ENCODE peak calls at places on chromosomes 12 and 14, in six cellular contexts. C is aorta, K is left ventricle myocardium inferior, T is left lung, I is cardiac muscle cell, N is pancreas. P is an unnamed sample. For H3K36me3, the result is how much of the 10 kb centered on the place peaks cover.

GRCh38 chr14:99122521-99123125 is 149.4 kb downstream of the BCL11B start:
- DNase-seq in C (peak), K (no peak), T (no peak), I (no peak), N (no peak), P (no peak)

GRCh38 chr14:68143341-68143807 is 323.8 kb downstream of the RAD51B start:
- DNase-seq in C (peak), K (peak), T (peak), I (no peak), N (peak), P (peak)

GRCh38 chr12:50597200-50598195 is 92.7 kb downstream of the DIP2B start:
- DNase-seq in C (no peak), K (no peak), T (no peak), I (no peak), N (no peak), P (peak)

GRCh38 chr14:68401320-68401719 is 391.5 kb downstream of the ZFP36L1 start:
- DNase-seq in C (no peak), K (no peak), T (no peak), I (no peak), N (no peak), P (no peak)

GRCh38 chr14:68397827-68398226 is 395.0 kb downstream of the ZFP36L1 start:
- DNase-seq in C (no peak), K (no peak), T (no peak), I (no peak), N (no peak), P (peak)

GRCh38 chr12:119990382-119990874 is 1.4 kb downstream of the BICDL1 start:
- DNase-seq in C (no peak), K (no peak), T (no peak), I (no peak), N (no peak), P (no peak)

GRCh38 chr12:98592825-98593322 is 612 bp upstream of the SLC25A3 start:
- DNase-seq in C (no peak), K (no peak), T (no peak), I (no peak), N (no peak), P (no peak)

GRCh38 chr12:60123443-60124000 is 527.7 kb downstream of the SLC16A7 start:
- DNase-seq in C (no peak), K (no peak), T (no peak), I (no peak), N (no peak), P (no peak)

GRCh38 chr14:24398943-24399801 is at the start of gene NYNRIN:
- DNase-seq in C (peak), K (peak), T (peak), I (peak), N (no peak), P (peak)

GRCh38 chr12:92908108-92908507 is 21.0 kb downstream of the EEA1 start:
- DNase-seq in C (no peak), K (no peak), T (no peak), I (no peak), N (no peak), P (no peak)

GRCh38 chr12:46803517-46803916 is 22.3 kb downstream of the SLC38A4 start:
- DNase-seq in C (no peak), K (no peak), T (no peak), I (no peak), N (peak), P (no peak)

GRCh38 chr14:23066855-23067744 is 9.8 kb upstream of the CDH24 start:
- DNase-seq in C (no peak), K (no peak), T (no peak), I (no peak), N (peak), P (no peak)

GRCh38 chr14:90154110-90154509 is 92.3 kb downstream of the KCNK13 start:
- DNase-seq in C (no peak), K (no peak), T (no peak), I (no peak), N (no peak), P (no peak)

GRCh38 chr14:82239205-82239604 is 705.6 kb upstream of the SEL1L start:
- DNase-seq in C (no peak), K (no peak), T (no peak), I (no peak), N (no peak), P (no peak)

GRCh38 chr12:57226588-57227314 is 2.8 kb upstream of the SHMT2 start:
- DNase-seq in C (no peak), K (no peak), T (no peak), I (no peak), N (no peak), P (no peak)

GRCh38 chr12:117030187-117030896 is 68.9 kb downstream of the TESC start:
- DNase-seq in C (no peak), K (no peak), T (no peak), I (peak), N (peak), P (peak)

GRCh38 chr12:98725481-98726247 is 80.6 kb downstream of the APAF1 start:
- DNase-seq in C (peak), K (no peak), T (no peak), I (peak), N (peak), P (peak)

GRCh38 chr12:116339800-116340371 is 62.4 kb upstream of the MED13L start:
- DNase-seq in C (no peak), K (no peak), T (no peak), I (no peak), N (no peak), P (no peak)

GRCh38 chr12:3225796-3226180 is 148.6 kb downstream of the TSPAN9 start:
- DNase-seq in C (no peak), K (no peak), T (no peak), I (no peak), N (no peak), P (no peak)

GRCh38 chr14:91830777-91831176 is 36.6 kb downstream of the TC2N start:
- DNase-seq in C (no peak), K (no peak), T (peak), I (peak), N (peak), P (no peak)

GRCh38 chr12:104220931-104221330 is 5.4 kb downstream of the TXNRD1 start:
- DNase-seq in C (no peak), K (no peak), T (no peak), I (no peak), N (no peak), P (no peak)

GRCh38 chr14:89669209-89669608 is 252.2 kb upstream of the FOXN3 start:
- DNase-seq in C (peak), K (peak), T (peak), I (no peak), N (no peak), P (no peak)

GRCh38 chr12:76455582-76456345 is 103.8 kb downstream of the OSBPL8 start:
- DNase-seq in C (no peak), K (no peak), T (no peak), I (peak), N (no peak), P (no peak)

GRCh38 chr12:50013361-50014147 is 11.7 kb downstream of the RACGAP1 start:
- DNase-seq in C (no peak), K (no peak), T (no peak), I (no peak), N (no peak), P (no peak)

GRCh38 chr12:122293081-122293480 is 26.8 kb upstream of the VPS33A start:
- DNase-seq in C (no peak), K (no peak), T (no peak), I (no peak), N (no peak), P (no peak)
- H3K36me3 ChIP-seq in C (under half), K (half or more), T (under half), I (under half), N (under half), P (under half)

DNA sequence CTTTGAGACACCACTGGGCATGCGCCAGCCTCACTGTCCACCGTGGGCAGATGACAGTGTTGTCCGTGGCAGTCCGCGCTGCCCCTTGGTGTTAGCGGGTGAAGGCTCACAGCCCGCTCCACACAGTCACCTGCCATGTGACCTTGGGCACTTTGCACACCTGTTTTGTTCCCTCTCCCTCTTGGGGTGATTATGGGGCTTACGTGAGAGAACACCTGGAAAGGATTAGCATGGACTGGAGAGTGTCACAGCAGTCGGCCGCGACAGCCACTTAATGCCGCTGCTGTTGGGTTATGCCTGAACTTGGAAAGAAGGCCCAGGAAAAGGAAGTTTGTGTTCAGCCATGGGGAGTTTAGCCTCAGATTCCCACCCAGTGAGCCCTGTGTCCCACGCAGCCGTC is 94.2 kb downstream of the DDX51 start:
- DNase-seq in C (no peak), K (no peak), T (no peak), I (no peak), N (peak), P (no peak)
- H3K36me3 ChIP-seq in C (under half), K (half or more), T (under half), I (under half), N (under half), P (under half)

GRCh38 chr12:110333201-110333600 is 52.2 kb downstream of the ATP2A2 start:
- DNase-seq in C (no peak), K (no peak), T (no peak), I (no peak), N (no peak), P (no peak)

GRCh38 chr12:110335481-110336045 is 54.5 kb downstream of the ATP2A2 start:
- DNase-seq in C (no peak), K (no peak), T (no peak), I (no peak), N (no peak), P (no peak)

GRCh38 chr12:110330544-110330943 is 49.5 kb downstream of the ATP2A2 start:
- DNase-seq in C (no peak), K (no peak), T (no peak), I (no peak), N (no peak), P (no peak)

GRCh38 chr12:110330124-110330523 is 49.1 kb downstream of the ATP2A2 start:
- DNase-seq in C (no peak), K (no peak), T (no peak), I (no peak), N (no peak), P (no peak)

GRCh38 chr12:110329710-110330109 is 48.7 kb downstream of the ATP2A2 start:
- DNase-seq in C (no peak), K (no peak), T (no peak), I (no peak), N (no peak), P (no peak)
- H3K36me3 ChIP-seq in C (under half), K (half or more), T (under half), I (half or more), N (under half), P (under half)

DNA sequence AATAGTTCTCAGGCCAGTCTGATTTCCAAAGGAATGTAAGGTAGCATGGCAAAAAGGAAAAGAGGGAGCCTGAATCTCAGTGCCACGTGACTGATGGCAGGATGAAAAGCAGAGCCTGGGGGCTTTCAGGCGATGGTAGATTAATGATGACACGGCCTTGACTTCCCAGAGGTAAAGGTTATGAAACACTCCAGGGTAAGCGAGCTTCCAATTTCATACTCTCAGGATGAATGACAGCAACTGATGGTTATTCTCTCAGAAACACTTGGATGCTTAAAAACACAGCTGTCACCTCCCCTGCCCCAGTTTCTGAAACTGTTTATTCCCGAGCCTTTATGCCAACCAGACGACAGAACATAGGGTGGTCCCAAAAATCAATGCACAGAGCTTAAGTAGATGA is 28.8 kb downstream of the GDF11 start:
- DNase-seq in C (no peak), K (no peak), T (no peak), I (peak), N (no peak), P (no peak)
- H3K36me3 ChIP-seq in C (under half), K (under half), T (under half), I (under half), N (under half), P (under half)

DNA sequence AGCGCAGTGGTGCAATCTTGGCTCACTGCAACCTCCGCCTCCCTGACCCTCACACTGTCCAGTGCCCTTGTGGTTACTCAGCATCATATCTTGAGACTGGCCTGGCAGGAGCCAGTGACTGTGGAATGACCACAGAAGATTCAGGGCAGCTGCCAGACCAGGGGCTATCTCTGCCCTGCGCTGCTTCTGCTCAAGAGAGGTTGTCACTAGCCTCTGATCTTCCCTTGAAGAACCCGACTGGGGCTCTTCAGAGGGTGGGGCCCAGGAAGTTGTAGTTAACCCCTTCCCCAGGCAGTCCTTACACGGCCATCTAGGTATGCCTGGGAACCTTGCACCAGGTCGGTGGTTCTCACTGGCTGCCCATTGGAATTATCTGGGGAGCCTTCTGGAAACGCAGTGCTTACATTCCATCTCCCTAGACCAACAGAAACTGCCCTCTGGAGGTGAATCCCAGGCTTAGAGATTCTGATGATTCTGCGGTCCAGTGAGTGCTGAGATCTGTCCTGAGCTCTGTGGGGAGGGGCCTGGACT is 41.4 kb downstream of the PLEKHG3 start:
- DNase-seq in C (peak), K (no peak), T (no peak), I (no peak), N (no peak), P (no peak)
- H3K36me3 ChIP-seq in C (under half), K (half or more), T (under half), I (under half), N (under half), P (under half)

GRCh38 chr14:45222485-45223262 is 30.3 kb downstream of the MIS18BP1 start:
- DNase-seq in C (no peak), K (no peak), T (no peak), I (no peak), N (no peak), P (no peak)
- H3K36me3 ChIP-seq in C (under half), K (under half), T (under half), I (under half), N (under half), P (under half)

GRCh38 chr12:130568546-130568945 is 147.6 kb downstream of the RIMBP2 start:
- DNase-seq in C (no peak), K (no peak), T (no peak), I (no peak), N (no peak), P (no peak)
- H3K36me3 ChIP-seq in C (under half), K (under half), T (under half), I (under half), N (under half), P (under half)

GRCh38 chr12:131908716-131909595 is 14.5 kb downstream of the ULK1 start:
- DNase-seq in C (peak), K (no peak), T (no peak), I (no peak), N (no peak), P (no peak)
- H3K36me3 ChIP-seq in C (under half), K (half or more), T (under half), I (under half), N (under half), P (under half)

GRCh38 chr12:123250471-123251383 is 17.5 kb downstream of the MTRFR start:
- DNase-seq in C (no peak), K (no peak), T (peak), I (no peak), N (peak), P (peak)

GRCh38 chr12:123251403-123252076 is 18.3 kb downstream of the MTRFR start:
- DNase-seq in C (no peak), K (no peak), T (no peak), I (no peak), N (no peak), P (no peak)

GRCh38 chr12:123253606-123254459 is 17.8 kb downstream of the CDK2AP1 start:
- DNase-seq in C (peak), K (peak), T (no peak), I (no peak), N (no peak), P (no peak)

GRCh38 chr12:123258593-123258992 is 13.1 kb downstream of the CDK2AP1 start:
- DNase-seq in C (no peak), K (no peak), T (no peak), I (no peak), N (no peak), P (no peak)

DNA sequence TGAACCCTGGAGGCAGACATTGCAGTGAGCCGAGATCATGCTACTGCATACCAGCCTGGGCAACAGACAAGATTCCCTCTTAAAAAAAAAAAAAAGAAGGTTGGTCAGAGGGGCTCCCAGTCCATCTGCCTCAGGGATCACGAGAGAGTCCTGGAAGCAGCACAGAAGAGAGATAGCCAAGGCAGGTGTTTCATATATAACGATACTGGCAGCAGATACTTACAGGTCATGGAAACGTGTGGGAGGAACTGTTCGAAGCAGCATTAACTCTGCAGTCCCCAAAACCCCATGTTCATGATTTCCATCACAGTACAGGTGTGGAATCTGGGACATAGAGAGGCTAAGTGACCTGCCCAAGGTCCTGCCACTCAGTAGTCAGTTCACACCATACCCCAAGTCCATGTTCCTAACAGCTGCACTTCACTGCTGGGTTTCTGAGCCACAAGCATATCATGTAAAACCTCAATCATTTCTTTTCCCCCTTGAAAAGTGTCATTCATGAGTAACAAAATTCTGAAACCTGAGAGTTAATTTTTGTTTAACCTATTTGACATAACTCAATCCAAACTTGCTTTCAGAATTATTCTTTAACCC is 16.7 kb downstream of the CDK2AP1 start:
- DNase-seq in C (no peak), K (no peak), T (no peak), I (no peak), N (no peak), P (no peak)
- H3K36me3 ChIP-seq in C (under half), K (half or more), T (under half), I (under half), N (under half), P (under half)

P was measured in uterus.